ENCODE peak calls at places on chromosomes 11 and 22, in four cellular contexts. One of them, this sample, is unnamed.

GRCh38 chr11:13135385-13136271 is 126.5 kb downstream of the RASSF10 start:
- DNase-seq in sciatic nerve: no peak
- DNase-seq in T-helper 1 cell: no peak
- DNase-seq in naive B cell: no peak
- DNase-seq in this sample: no peak

GRCh38 chr11:57490456-57491248 is 24.9 kb downstream of the SLC43A1 start:
- DNase-seq in sciatic nerve: no peak
- DNase-seq in T-helper 1 cell: no peak
- DNase-seq in naive B cell: no peak
- DNase-seq in this sample: no peak

GRCh38 chr11:47980093-47980906 is at the start of gene PTPRJ:
- DNase-seq in sciatic nerve: peak; percentile 82
- DNase-seq in T-helper 1 cell: peak; percentile 52
- DNase-seq in naive B cell: peak; percentile 56
- DNase-seq in this sample: peak; percentile 85

GRCh38 chr11:124756753-124757227 is 4.7 kb upstream of the VSIG2 start:
- DNase-seq in sciatic nerve: no peak
- DNase-seq in T-helper 1 cell: no peak
- DNase-seq in naive B cell: no peak
- DNase-seq in this sample: no peak

GRCh38 chr22:30422481-30423295 is 2.9 kb upstream of the MTFP1 start:
- DNase-seq in sciatic nerve: peak; percentile 68
- DNase-seq in T-helper 1 cell: peak; percentile 11
- DNase-seq in naive B cell: no peak
- DNase-seq in this sample: peak; percentile 92

GRCh38 chr11:35035894-35036408 is 103.0 kb upstream of the CD44 start:
- DNase-seq in sciatic nerve: no peak
- DNase-seq in T-helper 1 cell: no peak
- DNase-seq in naive B cell: no peak
- DNase-seq in this sample: no peak

GRCh38 chr22:36977401-36977861 is 41.8 kb downstream of the TST start:
- DNase-seq in sciatic nerve: peak; percentile 75
- DNase-seq in T-helper 1 cell: peak; percentile 83
- DNase-seq in naive B cell: peak; percentile 67
- DNase-seq in this sample: peak; percentile 86

GRCh38 chr22:34966980-34967379 is 99.0 kb upstream of the ISX start:
- DNase-seq in sciatic nerve: no peak
- DNase-seq in T-helper 1 cell: no peak
- DNase-seq in naive B cell: no peak
- DNase-seq in this sample: no peak

GRCh38 chr22:27372969-27373670 is 428.4 kb downstream of the MN1 start:
- DNase-seq in sciatic nerve: no peak
- DNase-seq in T-helper 1 cell: no peak
- DNase-seq in naive B cell: no peak
- DNase-seq in this sample: no peak

GRCh38 chr11:125094731-125095130 is 16.7 kb downstream of the TMEM218 start:
- DNase-seq in sciatic nerve: no peak
- DNase-seq in T-helper 1 cell: no peak
- DNase-seq in naive B cell: no peak
- DNase-seq in this sample: no peak

GRCh38 chr11:66326261-66327111 is 9.6 kb upstream of the CD248 start:
- DNase-seq in sciatic nerve: no peak
- DNase-seq in T-helper 1 cell: peak; percentile 63
- DNase-seq in naive B cell: no peak
- DNase-seq in this sample: no peak

GRCh38 chr22:40612291-40612740 is 24.2 kb downstream of the MRTFA start:
- DNase-seq in sciatic nerve: no peak
- DNase-seq in T-helper 1 cell: no peak
- DNase-seq in naive B cell: no peak
- DNase-seq in this sample: no peak

GRCh38 chr11:62665075-62665629 is at the start of the genes C11orf98 and CSKMT:
- DNase-seq in sciatic nerve: peak; percentile 98
- DNase-seq in T-helper 1 cell: peak; percentile 93
- DNase-seq in naive B cell: peak; percentile 96
- DNase-seq in this sample: peak; percentile 98

GRCh38 chr11:12784445-12784844 is 110.2 kb downstream of the TEAD1 start:
- DNase-seq in sciatic nerve: no peak
- DNase-seq in T-helper 1 cell: no peak
- DNase-seq in naive B cell: no peak
- DNase-seq in this sample: no peak

GRCh38 chr11:86355256-86355655 is 19.4 kb upstream of the CCDC81 start:
- DNase-seq in sciatic nerve: no peak
- DNase-seq in T-helper 1 cell: no peak
- DNase-seq in naive B cell: no peak
- DNase-seq in this sample: no peak

GRCh38 chr11:83006877-83007330 is 64.8 kb downstream of the RAB30 start:
- DNase-seq in sciatic nerve: no peak
- DNase-seq in T-helper 1 cell: peak; percentile 66
- DNase-seq in naive B cell: no peak
- DNase-seq in this sample: no peak

GRCh38 chr11:2248242-2248641 is 22.1 kb downstream of the ASCL2 start:
- DNase-seq in sciatic nerve: no peak
- DNase-seq in T-helper 1 cell: no peak
- DNase-seq in naive B cell: no peak
- DNase-seq in this sample: no peak

GRCh38 chr11:70510571-70510970 is 112.2 kb downstream of the CTTN start:
- DNase-seq in sciatic nerve: no peak
- DNase-seq in T-helper 1 cell: no peak
- DNase-seq in naive B cell: no peak
- DNase-seq in this sample: no peak

GRCh38 chr11:76236092-76237026 is 30.1 kb upstream of the WNT11 start:
- DNase-seq in sciatic nerve: no peak
- DNase-seq in T-helper 1 cell: no peak
- DNase-seq in naive B cell: no peak
- DNase-seq in this sample: peak; percentile 88

GRCh38 chr11:12599408-12600143 is 74.6 kb upstream of the TEAD1 start:
- DNase-seq in sciatic nerve: peak; percentile 63
- DNase-seq in T-helper 1 cell: peak; percentile 19
- DNase-seq in naive B cell: no peak
- DNase-seq in this sample: peak; percentile 88